ENCODE peak calls at places on chromosome 16, in six cellular contexts. Q is tibial artery, L is heart right ventricle, U is brain microvascular endothelial cell, O is dorsolateral prefrontal cortex, T is heart left ventricle. D is an unnamed sample.

GRCh38 chr16:2196162-2196980 is at the start of gene CASKIN1:
- DNase-seq in Q (no peak), L (no peak), U (no peak), O (no peak), T (no peak), D (no peak)

GRCh38 chr16:31130899-31131298 is 4.6 kb downstream of the PRSS8 start:
- DNase-seq in Q (no peak), L (no peak), U (no peak), O (no peak), T (no peak), D (peak)

GRCh38 chr16:6125483-6126259 is 1028.1 kb upstream of the EEF2KMT start:
- DNase-seq in Q (no peak), L (no peak), U (peak), O (no peak), T (no peak), D (no peak)

GRCh38 chr16:10343124-10343760 is 42.6 kb upstream of the ATF7IP2 start:
- DNase-seq in Q (no peak), L (no peak), U (no peak), O (peak), T (no peak), D (no peak)

GRCh38 chr16:55711959-55712876 is 56.4 kb downstream of the SLC6A2 start:
- DNase-seq in Q (peak), L (peak), U (peak), O (peak), T (peak), D (peak)

GRCh38 chr16:72744064-72744793 is 303.7 kb downstream of the ZFHX3 start:
- DNase-seq in Q (no peak), L (no peak), U (no peak), O (no peak), T (no peak), D (no peak)

GRCh38 chr16:47392114-47392513 is 68.7 kb downstream of the ITFG1 start:
- DNase-seq in Q (no peak), L (no peak), U (peak), O (no peak), T (no peak), D (no peak)

GRCh38 chr16:80063028-80063767 is 462.7 kb upstream of the MAF start:
- DNase-seq in Q (no peak), L (no peak), U (peak), O (no peak), T (no peak), D (no peak)

GRCh38 chr16:57167951-57168350 is 17.9 kb downstream of the PSME3IP1 start:
- DNase-seq in Q (no peak), L (no peak), U (peak), O (no peak), T (no peak), D (no peak)

GRCh38 chr16:683396-684066 is 603 bp downstream of the JMJD8 start:
- DNase-seq in Q (no peak), L (no peak), U (no peak), O (no peak), T (peak), D (no peak)

GRCh38 chr16:2027024-2028010 is 615 bp downstream of the NHERF2 start:
- DNase-seq in Q (no peak), L (peak), U (peak), O (no peak), T (peak), D (no peak)

GRCh38 chr16:63789603-63790002 is 1332.3 kb downstream of the CDH11 start:
- DNase-seq in Q (no peak), L (no peak), U (no peak), O (no peak), T (no peak), D (no peak)

GRCh38 chr16:76456016-76456415 is 178.8 kb downstream of the CNTNAP4 start:
- DNase-seq in Q (no peak), L (no peak), U (no peak), O (no peak), T (no peak), D (no peak)

GRCh38 chr16:56933828-56934598 is 2.1 kb downstream of the HERPUD1 start:
- DNase-seq in Q (no peak), L (no peak), U (no peak), O (no peak), T (no peak), D (no peak)

GRCh38 chr16:50266337-50267091 is at the start of gene ADCY7:
- DNase-seq in Q (peak), L (peak), U (peak), O (no peak), T (peak), D (peak)

GRCh38 chr16:89923640-89924297 is 627 bp downstream of the TUBB3 start:
- DNase-seq in Q (peak), L (no peak), U (no peak), O (no peak), T (no peak), D (no peak)

GRCh38 chr16:7405166-7405565 is 72.5 kb downstream of the RBFOX1 start:
- DNase-seq in Q (no peak), L (peak), U (no peak), O (peak), T (peak), D (peak)

GRCh38 chr16:21036471-21036870 is 114.2 kb downstream of the DNAH3 start:
- DNase-seq in Q (no peak), L (no peak), U (no peak), O (no peak), T (no peak), D (no peak)

GRCh38 chr16:54923055-54923473 is 7.6 kb upstream of the IRX5 start:
- DNase-seq in Q (no peak), L (no peak), U (no peak), O (no peak), T (no peak), D (no peak)

GRCh38 chr16:53991181-53992056 is 287.5 kb downstream of the FTO start:
- DNase-seq in Q (no peak), L (no peak), U (peak), O (no peak), T (no peak), D (no peak)

GRCh38 chr16:20612551-20613470 is 36.6 kb upstream of the ACSM2B start:
- DNase-seq in Q (peak), L (peak), U (no peak), O (no peak), T (peak), D (peak)

GRCh38 chr16:71360378-71360777 is 1.9 kb downstream of the CALB2 start:
- DNase-seq in Q (no peak), L (no peak), U (peak), O (no peak), T (no peak), D (no peak)

GRCh38 chr16:82167670-82168069 is 2.4 kb downstream of the MPHOSPH6 start:
- DNase-seq in Q (no peak), L (no peak), U (no peak), O (no peak), T (no peak), D (no peak)

GRCh38 chr16:82175627-82176026 is 5.6 kb upstream of the MPHOSPH6 start:
- DNase-seq in Q (no peak), L (no peak), U (no peak), O (no peak), T (no peak), D (no peak)

GRCh38 chr16:82169861-82170845 is at the start of gene MPHOSPH6:
- DNase-seq in Q (peak), L (peak), U (peak), O (peak), T (peak), D (peak)
- TF ChIP-seq CTCF in Q (no peak), L (no peak), U (no peak), O (peak), T (no peak), D (no peak)

DNA sequence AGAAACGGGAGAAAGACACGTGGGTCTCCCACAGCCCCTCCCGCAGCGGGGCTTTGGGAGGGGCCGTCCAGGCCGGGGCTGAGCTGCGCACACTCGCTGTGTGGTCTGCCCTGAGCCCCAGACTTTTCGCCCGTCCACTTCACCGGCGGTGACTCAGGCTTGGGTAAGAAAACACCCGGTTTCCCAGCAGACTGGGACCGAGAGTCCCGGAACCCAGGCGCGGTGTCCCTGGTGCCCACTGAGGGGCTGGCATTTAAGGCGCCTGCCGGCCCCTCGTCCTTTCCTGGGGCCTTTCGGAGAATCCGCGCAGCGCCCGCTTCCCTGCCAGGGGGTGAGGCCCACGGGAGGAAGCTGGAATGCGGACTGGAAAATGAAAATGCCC is 100.4 kb downstream of the C16orf95 start:
- DNase-seq in Q (peak), L (no peak), U (peak), O (no peak), T (no peak), D (no peak)
- H3K4me3 ChIP-seq in Q (peak), L (no peak), U (peak), O (no peak), T (no peak), D (no peak)

DNA sequence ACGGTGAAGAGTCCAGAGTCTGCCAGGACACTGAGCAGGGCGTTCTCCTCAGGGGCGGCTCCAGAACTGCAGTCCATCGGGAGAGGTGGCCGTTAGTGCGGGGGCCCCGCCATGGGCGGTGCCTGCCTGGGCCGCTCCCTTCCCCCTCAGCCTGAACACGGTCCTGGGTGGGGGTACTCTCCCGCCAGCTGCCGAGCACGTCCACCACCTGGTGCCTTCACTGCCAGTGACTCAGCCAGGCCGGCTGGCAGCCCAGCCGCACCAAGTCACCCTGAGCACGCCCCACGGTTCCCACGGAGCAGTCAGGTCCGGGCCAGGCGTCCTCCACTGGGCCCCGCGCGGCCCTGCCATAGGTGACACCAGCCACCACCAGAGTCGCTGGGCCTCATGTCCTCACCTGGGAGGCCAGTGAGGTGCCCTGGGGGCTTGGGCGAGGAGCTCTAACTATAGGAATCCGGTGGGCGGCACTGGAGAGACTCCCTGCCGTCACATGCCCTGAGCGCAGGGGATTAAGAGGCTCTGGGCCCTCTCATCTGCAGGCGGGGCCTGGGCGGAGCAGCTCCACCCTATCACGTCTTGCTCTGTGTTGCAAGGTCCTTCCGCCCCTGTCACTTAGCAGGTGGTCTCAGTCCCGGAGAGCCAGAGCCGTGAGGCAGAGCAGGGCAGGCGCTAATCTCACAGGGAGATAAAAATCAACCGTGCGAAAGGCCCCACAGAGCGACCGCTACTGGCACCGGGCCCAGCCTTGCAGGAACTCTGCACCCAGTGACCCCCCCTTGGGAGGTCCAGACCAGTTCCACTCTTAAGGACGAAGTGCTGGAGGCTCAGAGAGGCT is 14.3 kb downstream of the PIEZO1 start:
- DNase-seq in Q (no peak), L (peak), U (peak), O (no peak), T (peak), D (peak)
- H3K27ac ChIP-seq in Q (no peak), L (no peak), U (peak), O (no peak), T (peak), D (peak)

GRCh38 chr16:27370318-27370717 is 31.7 kb upstream of the IL21R start:
- DNase-seq in Q (no peak), L (no peak), U (no peak), O (no peak), T (no peak), D (no peak)

GRCh38 chr16:27369806-27370205 is 32.2 kb upstream of the IL21R start:
- DNase-seq in Q (no peak), L (no peak), U (peak), O (no peak), T (no peak), D (no peak)

GRCh38 chr16:27366687-27367462 is 35.1 kb upstream of the IL21R start:
- DNase-seq in Q (no peak), L (peak), U (no peak), O (no peak), T (no peak), D (no peak)

GRCh38 chr16:27367463-27368357 is 34.3 kb upstream of the IL21R start:
- DNase-seq in Q (peak), L (peak), U (peak), O (peak), T (peak), D (peak)

DNA sequence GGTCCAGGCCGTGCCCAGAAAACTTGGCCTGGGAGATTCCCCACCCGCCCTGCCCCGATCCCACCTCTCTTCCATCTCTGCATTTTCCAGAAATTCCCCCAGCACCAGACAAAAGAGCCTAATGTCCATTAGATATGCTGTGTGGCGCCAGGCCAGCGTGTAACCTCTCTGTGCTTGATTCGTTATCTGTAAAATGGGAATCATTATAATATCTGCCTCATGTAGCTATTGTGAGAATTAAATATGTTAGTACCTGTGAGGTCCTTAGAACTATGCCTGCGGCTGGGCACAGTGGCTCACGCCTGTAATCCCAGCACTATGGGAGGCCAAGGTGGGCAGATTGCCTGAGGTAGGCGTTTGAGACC is 33.6 kb upstream of the IL21R start:
- DNase-seq in Q (no peak), L (no peak), U (no peak), O (no peak), T (no peak), D (no peak)
- TF ChIP-seq CTCF in Q (no peak), L (no peak), U (no peak), O (no peak), T (no peak), D (peak)

DNA sequence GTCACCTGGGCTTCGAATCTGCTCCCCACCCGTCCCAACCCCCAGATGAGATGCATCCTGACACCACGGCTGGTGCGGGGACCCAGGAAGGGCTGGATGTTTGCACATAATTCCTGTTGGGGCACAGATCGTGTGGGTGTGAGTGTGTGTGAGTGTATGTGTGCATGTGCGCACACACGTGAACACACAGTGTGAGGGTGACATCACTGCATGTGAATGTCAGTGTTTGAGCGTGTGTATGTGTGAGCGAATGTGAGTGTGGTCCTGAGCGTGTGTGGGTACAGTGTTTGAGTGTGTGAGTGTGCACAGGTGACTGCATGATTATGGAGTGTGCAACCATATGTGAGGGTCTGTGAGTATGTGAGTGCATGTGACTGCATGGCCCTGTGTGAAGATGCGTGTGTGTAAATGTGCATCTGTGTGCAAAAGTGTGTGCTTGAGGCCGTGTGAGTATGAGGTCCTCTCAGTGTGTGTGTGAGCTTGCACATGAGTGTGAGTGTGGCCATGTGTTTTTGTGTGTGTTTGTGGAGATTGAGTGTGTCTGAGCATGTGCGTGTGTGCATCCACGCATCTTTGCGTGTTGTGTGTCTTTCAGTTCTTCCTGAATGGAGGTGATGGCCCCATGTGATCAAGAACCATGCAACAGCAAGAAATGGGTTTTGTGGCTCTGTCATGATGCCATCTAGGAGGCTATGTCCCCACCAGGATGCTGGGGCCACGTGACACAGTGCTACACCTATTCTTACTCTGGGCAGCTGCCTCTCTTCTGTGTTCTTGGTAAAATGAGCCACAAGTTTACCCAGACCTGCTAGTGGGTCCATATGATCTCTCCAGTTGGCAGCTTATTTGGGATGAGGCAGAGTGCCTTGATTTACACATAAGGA is 70.5 kb upstream of the GCSH start:
- DNase-seq in Q (no peak), L (no peak), U (no peak), O (no peak), T (no peak), D (no peak)
- H3K4me3 ChIP-seq in Q (no peak), L (no peak), U (no peak), O (no peak), T (no peak), D (no peak)

GRCh38 chr16:23624092-23624491 is 17.0 kb downstream of the PALB2 start:
- DNase-seq in Q (no peak), L (no peak), U (no peak), O (no peak), T (no peak), D (no peak)
- H3K27ac ChIP-seq in Q (no peak), L (no peak), U (no peak), O (no peak), T (no peak), D (no peak)

GRCh38 chr16:87383522-87384161 is at the start of gene FBXO31:
- DNase-seq in Q (peak), L (peak), U (peak), O (peak), T (peak), D (peak)
- TF ChIP-seq CTCF in Q (no peak), L (no peak), U (no peak), O (no peak), T (no peak), D (no peak)

GRCh38 chr16:85234310-85235235 is 122.3 kb upstream of the CIBAR2 start:
- DNase-seq in Q (peak), L (peak), U (peak), O (no peak), T (peak), D (peak)
- H3K4me3 ChIP-seq in Q (peak), L (peak), U (peak), O (peak), T (peak), D (peak)

GRCh38 chr16:4488486-4488967 is 12.3 kb downstream of the HMOX2 start:
- DNase-seq in Q (no peak), L (no peak), U (no peak), O (no peak), T (no peak), D (no peak)
- H3K27ac ChIP-seq in Q (no peak), L (no peak), U (peak), O (no peak), T (peak), D (peak)

DNA sequence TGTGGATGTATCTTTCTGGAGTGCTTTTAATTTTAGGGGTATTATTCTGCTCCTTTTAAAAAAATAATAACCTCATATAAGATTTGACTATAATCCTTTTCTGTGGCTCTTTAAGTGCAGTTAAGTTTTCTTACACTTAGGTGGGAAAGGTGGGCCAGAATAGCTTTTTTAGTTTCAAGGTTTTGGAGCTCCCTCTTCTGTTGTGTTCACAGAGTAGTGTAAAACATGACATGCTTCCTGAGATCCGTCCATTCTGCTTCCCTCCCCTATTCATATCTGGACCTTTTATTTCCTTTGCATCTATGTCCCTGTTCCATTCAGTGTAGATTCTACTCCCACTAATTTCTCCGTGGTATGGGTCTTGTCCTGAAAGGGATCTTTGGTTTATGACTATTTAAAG is 12.8 kb downstream of the LRRC36 start:
- DNase-seq in Q (no peak), L (no peak), U (no peak), O (no peak), T (no peak), D (no peak)
- TF ChIP-seq CTCF in Q (no peak), L (no peak), U (peak), O (no peak), T (no peak), D (no peak)

D was measured in left lung.